ENCODE peak calls at places on chromosomes 16 and 17, in seven cellular contexts. T, P, B, V, Y, D and G are unnamed samples.
A peak's percentile ranks its signal among the peaks of the same experiment; 100 is the strongest.

GRCh38 chr16:23014592-23014991 is 134.7 kb downstream of the USP31 start:
- DNase-seq in T (no peak), P (no peak), B (no peak), V (no peak), Y (no peak), D (no peak), G (no peak)

GRCh38 chr17:65463242-65463641 is 98.2 kb downstream of the AXIN2 start:
- DNase-seq in T (peak; percentile 58), P (peak; percentile 18), B (no peak), V (peak; percentile 63), Y (peak; percentile 13), D (no peak), G (no peak)

GRCh38 chr17:3740611-3741073 is 16.9 kb downstream of the HASPIN start:
- DNase-seq in T (no peak), P (no peak), B (peak; percentile 28), V (no peak), Y (no peak), D (peak; percentile 72), G (no peak)

GRCh38 chr17:60757437-60757836 is 79.8 kb downstream of the BCAS3 start:
- DNase-seq in T (no peak), P (no peak), B (no peak), V (no peak), Y (no peak), D (no peak), G (no peak)

GRCh38 chr16:14325921-14326401 is 254.8 kb downstream of the MRTFB start:
- DNase-seq in T (no peak), P (peak; percentile 36), B (no peak), V (no peak), Y (no peak), D (no peak), G (no peak)

GRCh38 chr16:51888021-51888420 is 658.9 kb downstream of the TOX3 start:
- DNase-seq in T (no peak), P (no peak), B (no peak), V (no peak), Y (no peak), D (no peak), G (no peak)

GRCh38 chr17:81313776-81314409 is 18.8 kb upstream of the SLC38A10 start:
- DNase-seq in T (no peak), P (no peak), B (no peak), V (no peak), Y (no peak), D (no peak), G (no peak)

GRCh38 chr16:66382966-66383299 is 16.4 kb downstream of the CDH5 start:
- DNase-seq in T (no peak), P (no peak), B (no peak), V (no peak), Y (no peak), D (no peak), G (no peak)

GRCh38 chr17:16484445-16485169 is 7.4 kb downstream of the LRRC75A start:
- DNase-seq in T (no peak), P (no peak), B (no peak), V (no peak), Y (no peak), D (no peak), G (no peak)

GRCh38 chr17:76444518-76445311 is 8.2 kb downstream of the UBE2O start:
- DNase-seq in T (no peak), P (no peak), B (no peak), V (no peak), Y (no peak), D (no peak), G (no peak)

GRCh38 chr16:85902366-85903155 is 3.6 kb downstream of the IRF8 start:
- DNase-seq in T (no peak), P (peak; percentile 56), B (peak; percentile 67), V (no peak), Y (no peak), D (peak; percentile 91), G (no peak)

GRCh38 chr17:50080827-50081226 is 14.3 kb upstream of the PDK2 start:
- DNase-seq in T (no peak), P (no peak), B (peak; percentile 67), V (no peak), Y (no peak), D (no peak), G (no peak)

GRCh38 chr17:50080096-50080480 is 15.1 kb upstream of the PDK2 start:
- DNase-seq in T (no peak), P (no peak), B (no peak), V (no peak), Y (no peak), D (no peak), G (no peak)

GRCh38 chr17:50078430-50078829 is 16.7 kb upstream of the PDK2 start:
- DNase-seq in T (no peak), P (no peak), B (no peak), V (no peak), Y (no peak), D (no peak), G (no peak)

GRCh38 chr17:50081757-50082156 is 13.4 kb upstream of the PDK2 start:
- DNase-seq in T (no peak), P (no peak), B (no peak), V (no peak), Y (no peak), D (no peak), G (no peak)

DNA sequence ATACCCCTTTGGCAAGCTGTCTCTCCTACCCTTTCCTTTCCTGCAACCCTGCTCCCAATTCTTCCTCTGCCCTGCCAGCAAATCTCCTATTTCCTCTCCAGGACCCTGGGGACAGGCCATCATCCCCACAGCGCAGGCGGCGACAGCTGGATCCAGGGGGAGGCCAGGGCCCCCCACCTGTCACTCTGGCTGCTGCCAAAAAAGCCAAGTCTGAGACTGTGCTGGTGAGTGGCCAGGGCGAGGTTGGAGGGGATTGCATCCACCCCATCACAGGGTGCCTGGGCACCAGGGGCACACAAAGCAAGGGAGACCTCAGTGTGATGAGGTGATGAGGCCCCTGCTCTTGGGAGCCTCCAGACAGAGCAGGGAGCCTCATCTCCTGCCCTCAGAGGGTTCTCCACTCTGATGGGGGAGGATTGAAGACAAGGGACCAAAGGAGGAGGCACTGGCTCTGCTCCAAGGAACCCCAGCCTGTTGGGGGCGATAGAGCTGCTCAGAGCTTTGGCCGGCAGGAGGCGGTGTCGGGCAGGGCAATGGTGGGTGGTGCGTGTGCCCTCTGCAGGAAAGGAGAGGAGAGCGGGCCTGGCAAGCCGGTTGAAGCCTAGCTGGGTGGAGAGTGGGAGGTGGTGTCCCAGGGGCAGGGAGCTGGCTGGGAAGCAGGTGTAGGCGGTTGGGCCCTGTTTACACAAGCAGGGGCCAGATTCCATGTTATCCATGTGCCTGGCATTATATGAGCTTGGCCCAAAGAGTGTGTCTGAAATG is 15.6 kb upstream of the PDK2 start:
- DNase-seq in T (no peak), P (peak; percentile 45), B (peak; percentile 81), V (no peak), Y (no peak), D (peak; percentile 76), G (peak; percentile 88)
- TF ChIP-seq CTCF in T (no peak), P (peak; percentile 45), B (peak; percentile 90), V (no peak), Y (no peak), D (peak; percentile 97), G (no peak)

GRCh38 chr17:38848557-38848891 is 5.0 kb downstream of the RPL23 start:
- DNase-seq in T (no peak), P (no peak), B (no peak), V (no peak), Y (no peak), D (no peak), G (no peak)
- TF ChIP-seq POLR2A in T (no peak), P (no peak), B (no peak), V (no peak), Y (no peak), D (no peak), G (no peak)

GRCh38 chr17:47894498-47895253 is 1.4 kb upstream of the SP2 start:
- DNase-seq in T (no peak), P (no peak), B (no peak), V (no peak), Y (no peak), D (no peak), G (no peak)

GRCh38 chr17:47897561-47897960 is 1.5 kb downstream of the SP2 start:
- DNase-seq in T (no peak), P (no peak), B (no peak), V (no peak), Y (no peak), D (no peak), G (no peak)

GRCh38 chr17:47896672-47897490 is 845 bp downstream of the SP2 start:
- DNase-seq in T (no peak), P (no peak), B (no peak), V (no peak), Y (no peak), D (no peak), G (no peak)

GRCh38 chr17:47895254-47895855 is 681 bp upstream of the SP2 start:
- DNase-seq in T (no peak), P (peak; percentile 25), B (peak; percentile 60), V (no peak), Y (peak; percentile 34), D (peak; percentile 70), G (no peak)

DNA sequence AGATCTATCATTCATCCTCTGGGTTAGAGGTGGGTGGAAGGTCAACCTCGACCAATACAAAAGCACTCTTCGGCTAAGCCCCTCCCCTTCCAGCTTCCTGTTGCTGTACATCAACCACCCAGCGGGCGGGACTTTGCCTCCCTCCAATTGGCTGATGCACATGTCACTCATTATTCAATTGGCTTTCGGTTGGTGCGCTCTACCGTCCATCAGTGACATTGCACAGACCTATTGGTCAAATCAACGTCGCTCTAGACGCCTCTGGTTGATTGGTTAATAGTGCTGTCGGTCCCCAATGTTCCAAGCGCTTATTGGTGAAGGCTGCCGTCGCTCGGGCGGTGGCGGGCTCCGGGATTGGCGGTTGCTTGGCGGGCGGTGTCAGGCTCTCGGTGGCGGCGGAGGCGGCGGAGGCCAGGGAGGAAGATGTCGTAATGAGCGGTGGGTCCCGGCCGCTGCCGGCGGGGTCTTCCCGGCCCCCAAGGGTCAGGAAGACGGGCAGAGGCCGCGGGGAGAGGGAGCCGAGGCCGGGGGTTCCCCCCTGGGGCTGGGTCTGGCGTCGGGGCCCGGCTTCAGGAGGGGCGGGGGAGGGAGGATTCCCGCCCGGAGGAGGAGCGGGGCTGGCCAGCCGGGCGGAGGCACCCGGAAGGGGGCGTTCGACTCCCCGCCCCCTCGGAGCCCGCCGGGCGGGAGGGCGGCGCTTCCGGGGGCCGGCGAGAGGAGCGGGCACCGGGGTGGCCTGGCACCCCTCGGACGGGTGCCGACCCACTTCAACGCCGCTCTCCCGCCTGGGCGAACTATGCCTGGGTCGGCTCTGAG is at the start of gene SP2:
- DNase-seq in T (peak; percentile 100), P (peak; percentile 100), B (peak; percentile 100), V (peak; percentile 100), Y (peak; percentile 100), D (peak; percentile 100), G (peak; percentile 100)
- TF ChIP-seq CTCF in T (peak; percentile 27), P (no peak), B (no peak), V (peak; percentile 8), Y (no peak), D (peak; percentile 15), G (no peak)

GRCh38 chr17:27085517-27085916 is 208.4 kb upstream of the WSB1 start:
- DNase-seq in T (no peak), P (no peak), B (no peak), V (no peak), Y (no peak), D (no peak), G (no peak)

GRCh38 chr17:27086526-27086925 is 207.4 kb upstream of the WSB1 start:
- DNase-seq in T (no peak), P (no peak), B (no peak), V (no peak), Y (no peak), D (no peak), G (no peak)

GRCh38 chr17:27089929-27090247 is 204.0 kb upstream of the WSB1 start:
- DNase-seq in T (no peak), P (no peak), B (no peak), V (no peak), Y (no peak), D (no peak), G (no peak)

GRCh38 chr17:27088767-27089078 is 205.2 kb upstream of the WSB1 start:
- DNase-seq in T (no peak), P (no peak), B (no peak), V (no peak), Y (no peak), D (no peak), G (no peak)

GRCh38 chr17:27087935-27088766 is 205.8 kb upstream of the WSB1 start:
- DNase-seq in T (no peak), P (no peak), B (no peak), V (no peak), Y (no peak), D (no peak), G (no peak)
- TF ChIP-seq POLR2A in T (no peak), P (no peak), B (no peak), V (no peak), Y (no peak), D (no peak), G (no peak)